ENCODE peak calls at places on chromosomes 5 and 9, in four cellular contexts. One of them, this sample, is unnamed.

GRCh38 chr9:99057665-99058625 is 47.0 kb upstream of the TGFBR1 start:
- DNase-seq in SJSA1: peak; percentile 33
- DNase-seq in GM23338: no peak
- DNase-seq in suprapubic skin: no peak
- DNase-seq in this sample: no peak

GRCh38 chr9:106619211-106619610 is 243.8 kb upstream of the ZNF462 start:
- DNase-seq in suprapubic skin: no peak
- DNase-seq in GM23338: no peak
- DNase-seq in SJSA1: no peak
- DNase-seq in this sample: no peak

GRCh38 chr9:79656127-79656526 is 84.4 kb downstream of the TLE4 start:
- DNase-seq in suprapubic skin: no peak
- DNase-seq in SJSA1: no peak
- DNase-seq in GM23338: no peak
- DNase-seq in this sample: no peak

GRCh38 chr9:135884328-135885035 is 22.9 kb downstream of the CAMSAP1 start:
- DNase-seq in SJSA1: peak; percentile 19
- DNase-seq in GM23338: no peak
- DNase-seq in suprapubic skin: no peak
- DNase-seq in this sample: no peak

GRCh38 chr9:19162956-19163355 is 35.7 kb upstream of the PLIN2 start:
- DNase-seq in SJSA1: no peak
- DNase-seq in suprapubic skin: peak; percentile 74
- DNase-seq in GM23338: no peak
- DNase-seq in this sample: no peak

GRCh38 chr5:172311605-172312004 is 28.0 kb upstream of the UBTD2 start:
- DNase-seq in GM23338: no peak
- DNase-seq in suprapubic skin: no peak
- DNase-seq in SJSA1: no peak
- DNase-seq in this sample: no peak

GRCh38 chr9:5870691-5871090 is 20.0 kb upstream of the MLANA start:
- DNase-seq in SJSA1: no peak
- DNase-seq in suprapubic skin: no peak
- DNase-seq in GM23338: no peak
- DNase-seq in this sample: no peak

GRCh38 chr5:72280655-72281069 is 39.4 kb downstream of the MRPS27 start:
- DNase-seq in SJSA1: peak; percentile 37
- DNase-seq in GM23338: peak; percentile 68
- DNase-seq in suprapubic skin: no peak
- DNase-seq in this sample: no peak

GRCh38 chr5:179311091-179311470 is 34.2 kb downstream of the ADAMTS2 start:
- DNase-seq in SJSA1: no peak
- DNase-seq in suprapubic skin: peak; percentile 46
- DNase-seq in GM23338: no peak
- DNase-seq in this sample: no peak

GRCh38 chr5:64206653-64207052 is 41.0 kb downstream of the RNF180 start:
- DNase-seq in SJSA1: no peak
- DNase-seq in suprapubic skin: no peak
- DNase-seq in GM23338: peak; percentile 24
- DNase-seq in this sample: no peak

GRCh38 chr9:21326526-21327139 is 8.6 kb downstream of the KLHL9 start:
- DNase-seq in SJSA1: peak; percentile 3
- DNase-seq in GM23338: peak; percentile 73
- DNase-seq in suprapubic skin: no peak
- DNase-seq in this sample: no peak

GRCh38 chr9:128104171-128104618 is 23.3 kb downstream of the PTGES2 start:
- DNase-seq in suprapubic skin: no peak
- DNase-seq in GM23338: no peak
- DNase-seq in SJSA1: no peak
- DNase-seq in this sample: no peak

GRCh38 chr5:90562331-90562730 is 3.7 kb downstream of the ADGRV1 start:
- DNase-seq in GM23338: peak; percentile 18
- DNase-seq in suprapubic skin: no peak
- DNase-seq in SJSA1: no peak
- DNase-seq in this sample: no peak

GRCh38 chr5:178312900-178313299 is 80.3 kb upstream of the PHYKPL start:
- DNase-seq in SJSA1: no peak
- DNase-seq in suprapubic skin: peak; percentile 48
- DNase-seq in GM23338: no peak
- DNase-seq in this sample: no peak

GRCh38 chr5:13212843-13213242 is 731.6 kb downstream of the DNAH5 start:
- DNase-seq in GM23338: no peak
- DNase-seq in suprapubic skin: no peak
- DNase-seq in SJSA1: no peak
- DNase-seq in this sample: no peak

GRCh38 chr9:132114102-132114707 is 34.5 kb upstream of the MED27 start:
- DNase-seq in suprapubic skin: no peak
- DNase-seq in GM23338: peak; percentile 85
- DNase-seq in SJSA1: peak; percentile 28
- DNase-seq in this sample: peak; percentile 55

GRCh38 chr5:168712280-168712924 is 133.2 kb upstream of the PANK3 start:
- DNase-seq in GM23338: peak; percentile 31
- DNase-seq in suprapubic skin: no peak
- DNase-seq in SJSA1: peak; percentile 97
- DNase-seq in this sample: no peak

GRCh38 chr9:21555911-21556310 is 73.8 kb upstream of the IFNE start:
- DNase-seq in GM23338: no peak
- DNase-seq in SJSA1: no peak
- DNase-seq in suprapubic skin: no peak
- DNase-seq in this sample: no peak

GRCh38 chr9:109574061-109574882 is 76.2 kb upstream of the PTPN3 start:
- DNase-seq in suprapubic skin: no peak
- DNase-seq in GM23338: peak; percentile 79
- DNase-seq in SJSA1: peak; percentile 36
- DNase-seq in this sample: no peak

GRCh38 chr5:151577566-151577965 is 13.6 kb downstream of the FAT2 start:
- DNase-seq in GM23338: no peak
- DNase-seq in SJSA1: no peak
- DNase-seq in suprapubic skin: no peak
- DNase-seq in this sample: no peak

GRCh38 chr5:115096034-115096769 is 73.5 kb downstream of the TRIM36 start:
- DNase-seq in suprapubic skin: no peak
- DNase-seq in GM23338: peak; percentile 17
- DNase-seq in SJSA1: no peak
- DNase-seq in this sample: no peak

GRCh38 chr9:106860731-106861584 is 2.0 kb upstream of the ZNF462 start:
- DNase-seq in GM23338: peak; percentile 83
- DNase-seq in SJSA1: peak; percentile 73
- DNase-seq in suprapubic skin: no peak
- DNase-seq in this sample: peak; percentile 41

GRCh38 chr9:78725565-78725964 is 428.6 kb downstream of the PSAT1 start:
- DNase-seq in suprapubic skin: no peak
- DNase-seq in SJSA1: no peak
- DNase-seq in GM23338: no peak
- DNase-seq in this sample: no peak

GRCh38 chr5:859391-859790 is 8.6 kb upstream of the ZDHHC11 start:
- DNase-seq in GM23338: no peak
- DNase-seq in suprapubic skin: no peak
- DNase-seq in SJSA1: no peak
- DNase-seq in this sample: no peak

GRCh38 chr9:123378956-123379660 is 23.1 kb downstream of the CRB2 start:
- DNase-seq in GM23338: no peak
- DNase-seq in suprapubic skin: no peak
- DNase-seq in SJSA1: no peak
- DNase-seq in this sample: no peak

GRCh38 chr9:87193925-87194380 is 246.6 kb upstream of the GAS1 start:
- DNase-seq in GM23338: peak; percentile 33
- DNase-seq in suprapubic skin: no peak
- DNase-seq in SJSA1: peak; percentile 90
- DNase-seq in this sample: no peak

GRCh38 chr5:91126448-91126847 is 256.7 kb downstream of the ARRDC3 start:
- DNase-seq in SJSA1: peak; percentile 49
- DNase-seq in GM23338: no peak
- DNase-seq in suprapubic skin: no peak
- DNase-seq in this sample: no peak

GRCh38 chr5:173562451-173562850 is 54.0 kb downstream of the BOD1 start:
- DNase-seq in suprapubic skin: no peak
- DNase-seq in SJSA1: no peak
- DNase-seq in GM23338: no peak
- DNase-seq in this sample: no peak

GRCh38 chr9:120528834-120529233 is 51.1 kb downstream of the CDK5RAP2 start:
- DNase-seq in GM23338: peak; percentile 15
- DNase-seq in SJSA1: no peak
- DNase-seq in suprapubic skin: no peak
- DNase-seq in this sample: no peak

GRCh38 chr9:114804504-114804903 is 1.3 kb downstream of the TNFSF15 start:
- DNase-seq in GM23338: no peak
- DNase-seq in suprapubic skin: no peak
- DNase-seq in SJSA1: peak; percentile 46
- DNase-seq in this sample: no peak

GRCh38 chr9:136365775-136366223 is 2.3 kb upstream of the DNLZ start:
- DNase-seq in SJSA1: no peak
- DNase-seq in suprapubic skin: no peak
- DNase-seq in GM23338: no peak
- DNase-seq in this sample: no peak

GRCh38 chr5:166639151-166639550 is 1652.3 kb upstream of the WWC1 start:
- DNase-seq in suprapubic skin: no peak
- DNase-seq in GM23338: no peak
- DNase-seq in SJSA1: no peak
- DNase-seq in this sample: no peak

DNA sequence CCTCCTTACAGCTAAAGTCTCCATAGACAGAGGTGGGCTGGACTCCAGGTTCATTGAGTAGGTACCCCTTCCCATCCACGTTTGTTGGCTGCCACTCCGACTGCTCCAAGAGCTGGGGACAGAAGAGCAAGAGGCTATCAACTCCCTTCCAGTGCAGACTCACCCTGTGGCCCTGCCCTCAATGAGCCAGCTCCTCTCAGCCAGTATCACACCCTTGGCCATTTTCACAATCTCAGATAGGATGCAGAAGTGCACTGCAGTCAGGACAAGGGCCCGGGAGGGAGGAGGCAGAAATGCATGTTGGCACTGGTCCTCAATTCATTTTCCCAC is 6.2 kb downstream of the IRF1 start:
- DNase-seq in suprapubic skin: peak; percentile 46
- DNase-seq in SJSA1: no peak
- DNase-seq in GM23338: no peak
- DNase-seq in this sample: no peak
- H3K4me1 ChIP-seq in suprapubic skin: peaks cover 24% of the 10 kb centered on the region
- H3K4me1 ChIP-seq in SJSA1: peaks cover 13% of the 10 kb centered on the region
- H3K4me1 ChIP-seq in GM23338: peaks cover 1% of the 10 kb centered on the region
- H3K4me1 ChIP-seq in this sample: peaks cover under 1% of the 10 kb centered on the region

DNA sequence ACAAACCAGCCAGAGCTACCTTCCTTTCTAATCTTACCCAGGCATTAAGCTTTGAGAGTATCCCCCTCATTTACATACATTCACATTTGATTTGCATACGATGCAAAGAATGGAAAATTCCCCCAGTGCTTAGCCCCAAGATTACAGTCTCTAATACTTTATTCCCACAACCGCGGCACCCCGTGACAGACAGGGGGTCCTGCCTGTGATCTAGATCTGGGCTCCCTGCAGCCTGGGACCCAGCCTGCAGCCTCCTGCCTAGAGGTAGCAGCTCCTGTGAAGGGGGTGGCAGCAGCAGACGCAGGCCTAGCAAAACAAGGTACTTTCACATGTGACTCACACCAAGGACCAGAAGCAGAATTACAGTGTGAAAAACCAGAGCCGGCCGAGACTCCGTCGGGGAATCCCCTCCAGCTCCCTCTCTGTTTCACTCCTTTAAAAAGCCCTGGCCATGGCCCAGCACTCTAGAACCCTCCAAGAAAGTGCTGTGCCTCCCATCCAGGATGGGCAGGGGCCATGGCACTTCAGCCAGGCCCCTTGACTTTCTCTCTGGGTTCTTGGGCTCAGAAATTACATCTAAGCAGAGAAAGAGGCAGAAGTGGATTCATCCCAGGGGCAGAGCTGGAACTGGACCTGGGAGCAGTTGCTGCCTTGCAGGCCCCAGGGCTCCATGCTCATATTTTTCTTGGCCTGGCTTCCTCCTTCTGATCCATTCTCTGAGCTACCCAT is 14.0 kb upstream of the TCF7 start:
- DNase-seq in suprapubic skin: no peak
- DNase-seq in SJSA1: peak; percentile 91
- DNase-seq in GM23338: peak; percentile 60
- DNase-seq in this sample: no peak
- H3K4me1 ChIP-seq in suprapubic skin: peaks cover 9% of the 10 kb centered on the region
- H3K4me1 ChIP-seq in SJSA1: peaks cover 40% of the 10 kb centered on the region
- H3K4me1 ChIP-seq in GM23338: peaks cover 35% of the 10 kb centered on the region
- H3K4me1 ChIP-seq in this sample: peaks cover 10% of the 10 kb centered on the region

GRCh38 chr5:65749221-65749844 is 27.3 kb downstream of the NLN start:
- DNase-seq in GM23338: no peak
- DNase-seq in SJSA1: no peak
- DNase-seq in suprapubic skin: no peak
- DNase-seq in this sample: no peak
- H3K4me1 ChIP-seq in GM23338: peaks cover 5% of the 10 kb centered on the region
- H3K4me1 ChIP-seq in SJSA1: no peaks in the 10 kb centered on the region
- H3K4me1 ChIP-seq in suprapubic skin: no peaks in the 10 kb centered on the region
- H3K4me1 ChIP-seq in this sample: no peaks in the 10 kb centered on the region

DNA sequence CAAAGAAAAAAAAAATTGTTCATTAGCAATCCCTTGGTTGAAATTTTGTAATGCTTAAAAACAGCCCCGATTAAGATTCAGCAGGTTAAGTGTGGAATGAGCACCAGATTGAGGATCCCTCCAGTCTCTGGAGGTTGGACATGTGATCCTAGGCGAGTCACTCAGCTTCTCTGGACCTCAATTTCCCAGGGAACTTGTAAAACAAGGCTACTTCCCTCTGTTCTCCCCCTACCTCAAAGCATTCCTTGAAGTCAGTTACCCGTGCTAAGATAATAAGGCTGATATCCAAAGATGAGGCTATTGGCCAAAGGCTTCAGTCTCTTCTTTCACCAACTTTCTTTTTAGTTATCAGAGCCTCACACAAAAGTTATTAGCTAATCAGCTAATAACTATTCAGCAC is 2.9 kb downstream of the KLHL3 start:
- DNase-seq in suprapubic skin: no peak
- DNase-seq in SJSA1: no peak
- DNase-seq in GM23338: no peak
- DNase-seq in this sample: no peak
- H3K4me1 ChIP-seq in suprapubic skin: peaks cover 26% of the 10 kb centered on the region
- H3K4me1 ChIP-seq in SJSA1: no peaks in the 10 kb centered on the region
- H3K4me1 ChIP-seq in GM23338: peaks cover 17% of the 10 kb centered on the region
- H3K4me1 ChIP-seq in this sample: peaks cover 2% of the 10 kb centered on the region

DNA sequence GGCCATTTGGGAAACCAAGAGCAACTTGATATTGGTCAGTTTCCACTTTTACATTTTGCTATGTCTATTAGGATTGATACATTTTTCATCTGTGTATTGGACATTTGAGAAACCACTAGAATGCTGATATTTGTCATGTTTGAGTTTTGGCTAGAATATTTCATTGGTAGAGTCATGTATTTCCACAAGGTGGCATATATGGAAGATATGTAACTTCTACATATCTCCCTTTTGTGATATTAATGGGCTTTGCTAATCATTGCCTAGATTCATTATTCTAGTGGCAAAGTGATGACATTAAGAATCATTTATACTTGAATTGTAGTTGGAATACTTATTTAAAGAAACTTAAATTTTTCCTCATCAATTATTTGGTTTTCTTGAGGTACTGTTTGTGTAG is 692.9 kb upstream of the EDIL3 start:
- DNase-seq in suprapubic skin: no peak
- DNase-seq in GM23338: no peak
- DNase-seq in SJSA1: no peak
- DNase-seq in this sample: no peak
- H3K4me1 ChIP-seq in suprapubic skin: no peaks in the 10 kb centered on the region
- H3K4me1 ChIP-seq in GM23338: no peaks in the 10 kb centered on the region
- H3K4me1 ChIP-seq in SJSA1: no peaks in the 10 kb centered on the region
- H3K4me1 ChIP-seq in this sample: no peaks in the 10 kb centered on the region

This sample was measured in iPS DF 6.9.